ENCODE peak calls at places on chromosome 4, in six cellular contexts. O, R, A, E, Z and W are unnamed samples.

GRCh38 chr4:40924096-40924792 is 174.5 kb downstream of the NSUN7 start:
- DNase-seq in O (peak), E (peak), R (peak), A (peak), Z (peak), W (peak)

GRCh38 chr4:139919513-139919912 is 234.5 kb downstream of the MAML3 start:
- DNase-seq in O (peak), A (no peak), Z (no peak), E (peak), R (no peak), W (peak)

GRCh38 chr4:27217261-27217769 is 356.7 kb downstream of the STIM2 start:
- DNase-seq in O (no peak), E (no peak), Z (no peak), A (no peak), R (no peak), W (no peak)

GRCh38 chr4:54277691-54278090 is 48.6 kb downstream of the PDGFRA start:
- DNase-seq in A (no peak), Z (peak), E (no peak), R (no peak), O (no peak), W (no peak)

GRCh38 chr4:41145571-41146078 is 68.7 kb downstream of the APBB2 start:
- DNase-seq in O (no peak), Z (no peak), E (no peak), A (no peak), R (no peak), W (peak)

GRCh38 chr4:108155373-108155772 is 13.4 kb downstream of the LEF1 start:
- DNase-seq in O (no peak), Z (no peak), A (no peak), R (no peak), E (peak), W (no peak)

GRCh38 chr4:48974979-48975640 is 11.0 kb upstream of the CWH43 start:
- DNase-seq in R (no peak), A (no peak), Z (no peak), E (no peak), O (no peak), W (no peak)

GRCh38 chr4:15420642-15421041 is 7.2 kb upstream of the C1QTNF7 start:
- DNase-seq in R (no peak), A (no peak), O (no peak), E (no peak), Z (no peak), W (peak)

GRCh38 chr4:53653484-53654053 is 62.3 kb upstream of the LNX1 start:
- DNase-seq in O (peak), A (no peak), Z (no peak), R (no peak), E (no peak), W (peak)

GRCh38 chr4:7436256-7436655 is 1.5 kb upstream of the PSAPL1 start:
- DNase-seq in A (no peak), E (no peak), Z (no peak), R (no peak), O (no peak), W (no peak)

GRCh38 chr4:10354225-10354624 is 103.0 kb downstream of the ZNF518B start:
- DNase-seq in O (no peak), R (no peak), Z (peak), A (no peak), E (no peak), W (no peak)

GRCh38 chr4:109434007-109434792 is 585 bp downstream of the SEC24B start:
- DNase-seq in O (peak), E (peak), A (peak), R (no peak), Z (peak), W (peak)

GRCh38 chr4:169253904-169254303 is 16.9 kb downstream of the SH3RF1 start:
- DNase-seq in E (no peak), R (no peak), A (no peak), Z (no peak), O (peak), W (no peak)

GRCh38 chr4:145936142-145937020 is 2.2 kb downstream of the ZNF827 start:
- DNase-seq in Z (peak), O (peak), A (peak), E (peak), R (peak), W (peak)

GRCh38 chr4:183256756-183257385 is 63.2 kb downstream of the CLDN22 start:
- DNase-seq in R (no peak), A (peak), E (peak), Z (peak), O (peak), W (peak)

GRCh38 chr4:159069922-159070321 is 33.0 kb upstream of the RAPGEF2 start:
- DNase-seq in A (no peak), O (no peak), Z (no peak), R (no peak), E (no peak), W (no peak)